ENCODE peak calls at places on chromosomes 2 and 18, in eight cellular contexts. H, L, F, Z, I, C, U and T are unnamed samples. For H3K9me3 and H3K4me1, the result is how much of the 10 kb centered on the place peaks cover.

GRCh38 chr2:233823731-233824121 is 30.6 kb downstream of the HJURP start:
- DNase-seq in L (no peak), Z (no peak), I (peak), U (no peak), F (no peak), C (no peak), H (no peak), T (no peak)

GRCh38 chr2:16150456-16151280 is 210.3 kb downstream of the MYCN start:
- DNase-seq in F (no peak), C (no peak), H (no peak), U (no peak), Z (no peak), I (no peak), L (no peak), T (no peak)

GRCh38 chr2:234134496-234134895 is 84.0 kb downstream of the SPP2 start:
- DNase-seq in F (no peak), I (no peak), U (no peak), C (no peak), Z (no peak), H (no peak), L (no peak), T (no peak)

GRCh38 chr18:49135871-49136270 is 185.1 kb upstream of the SMAD7 start:
- DNase-seq in U (peak), I (no peak), F (peak), H (no peak), C (peak), Z (no peak), L (peak), T (no peak)

GRCh38 chr2:183610724-183611123 is 486.5 kb downstream of the NUP35 start:
- DNase-seq in H (no peak), Z (no peak), I (no peak), L (no peak), C (no peak), F (no peak), U (no peak), T (no peak)

GRCh38 chr2:226687641-226688253 is 111.9 kb downstream of the IRS1 start:
- DNase-seq in U (no peak), I (no peak), H (no peak), C (no peak), F (no peak), L (no peak), Z (no peak), T (no peak)

GRCh38 chr2:30165617-30166016 is 18.8 kb downstream of the YPEL5 start:
- DNase-seq in H (no peak), L (no peak), C (no peak), I (no peak), U (peak), F (no peak), Z (no peak), T (peak)

GRCh38 chr18:54415086-54415485 is 57.4 kb downstream of the C18orf54 start:
- DNase-seq in U (no peak), I (no peak), C (no peak), F (no peak), Z (no peak), L (no peak), H (no peak), T (no peak)

GRCh38 chr18:68699043-68699442 is 15.9 kb downstream of the TMX3 start:
- DNase-seq in H (no peak), I (no peak), C (peak), Z (no peak), U (no peak), L (no peak), F (no peak), T (no peak)

GRCh38 chr2:158619496-158619895 is 162.7 kb downstream of the PKP4 start:
- DNase-seq in F (peak), U (no peak), L (no peak), Z (no peak), I (no peak), H (no peak), C (peak), T (peak)

GRCh38 chr2:138059967-138060635 is 95.8 kb downstream of the HNMT start:
- DNase-seq in I (no peak), U (no peak), C (peak), F (no peak), H (peak), Z (no peak), L (peak), T (peak)

GRCh38 chr18:13934676-13935075 is 19.3 kb upstream of the MC2R start:
- DNase-seq in F (no peak), C (no peak), I (no peak), L (peak), H (no peak), Z (no peak), U (no peak), T (no peak)

GRCh38 chr18:62678847-62679535 is 36.4 kb upstream of the PHLPP1 start:
- DNase-seq in L (no peak), I (peak), C (no peak), H (no peak), Z (no peak), F (no peak), U (no peak), T (no peak)

GRCh38 chr2:130336877-130337734 is 5.6 kb upstream of the IMP4 start:
- DNase-seq in L (peak), H (peak), C (peak), U (peak), Z (peak), F (peak), I (peak), T (peak)

GRCh38 chr2:194301946-194302345 is 1355.1 kb upstream of the SLC39A10 start:
- DNase-seq in I (no peak), L (no peak), Z (no peak), F (no peak), C (no peak), U (no peak), H (no peak), T (no peak)

GRCh38 chr18:77984833-77985232 is 735.2 kb downstream of the GALR1 start:
- DNase-seq in Z (no peak), U (no peak), I (no peak), F (no peak), L (no peak), H (no peak), C (no peak), T (no peak)

GRCh38 chr2:111133603-111134002 is 12.9 kb downstream of the BCL2L11 start:
- DNase-seq in I (no peak), L (no peak), C (no peak), Z (no peak), U (no peak), F (no peak), H (no peak), T (peak)

GRCh38 chr2:152098033-152098797 is 629 bp downstream of the CACNB4 start:
- DNase-seq in C (peak), U (peak), Z (peak), L (peak), I (peak), H (peak), F (peak), T (no peak)

GRCh38 chr2:177552414-177553175 is 160.0 kb downstream of the AGPS start:
- DNase-seq in F (peak), Z (peak), H (peak), U (peak), C (peak), L (peak), I (peak), T (peak)

GRCh38 chr2:7060602-7061435 is 143.6 kb downstream of the RNF144A start:
- DNase-seq in C (no peak), H (no peak), U (no peak), F (no peak), L (no peak), Z (no peak), I (no peak), T (no peak)

GRCh38 chr2:207239754-207240494 is 74.2 kb upstream of the KLF7 start:
- DNase-seq in L (no peak), Z (no peak), C (peak), U (no peak), I (no peak), H (no peak), F (no peak), T (no peak)

GRCh38 chr2:168773719-168774521 is 28.5 kb upstream of the NOSTRIN start:
- DNase-seq in F (peak), H (peak), I (peak), C (peak), Z (peak), L (peak), U (peak), T (peak)

GRCh38 chr2:62201307-62201706 is 5.4 kb downstream of the B3GNT2 start:
- DNase-seq in Z (no peak), H (no peak), I (no peak), L (no peak), C (no peak), F (no peak), U (no peak), T (no peak)

GRCh38 chr2:232576995-232577394 is 26.5 kb downstream of the EIF4E2 start:
- DNase-seq in L (no peak), U (no peak), C (no peak), Z (no peak), I (no peak), F (no peak), H (no peak), T (no peak)

GRCh38 chr2:219175928-219176817 is 552 bp downstream of the CNPPD1 start:
- DNase-seq in L (peak), C (peak), Z (peak), H (peak), F (peak), U (peak), I (peak), T (peak)

GRCh38 chr2:69298862-69299261 is 88.2 kb downstream of the GFPT1 start:
- DNase-seq in F (peak), H (no peak), L (no peak), Z (no peak), U (no peak), I (no peak), C (peak), T (no peak)

GRCh38 chr2:181953773-181954537 is 31.7 kb upstream of the PPP1R1C start:
- DNase-seq in C (peak), F (peak), Z (peak), I (peak), H (peak), U (peak), L (peak), T (peak)

GRCh38 chr2:130737592-130737991 is 8.7 kb downstream of the GPR148 start:
- DNase-seq in C (no peak), F (no peak), U (no peak), H (no peak), L (no peak), I (no peak), Z (no peak), T (no peak)

GRCh38 chr2:222393733-222394267 is 30.5 kb upstream of the SGPP2 start:
- DNase-seq in U (no peak), F (no peak), Z (no peak), H (no peak), L (no peak), C (no peak), I (no peak), T (no peak)

GRCh38 chr2:30385327-30385726 is 61.7 kb upstream of the LCLAT1 start:
- DNase-seq in I (peak), C (peak), Z (no peak), H (no peak), L (no peak), U (peak), F (peak), T (peak)

GRCh38 chr2:72919414-72920316 is 2.3 kb downstream of the EMX1 start:
- DNase-seq in L (no peak), F (no peak), C (no peak), I (peak), H (no peak), Z (no peak), U (no peak), T (no peak)

GRCh38 chr2:32436150-32436549 is 79.3 kb downstream of the BIRC6 start:
- DNase-seq in L (no peak), Z (no peak), U (no peak), H (no peak), C (no peak), I (no peak), F (no peak), T (no peak)

GRCh38 chr18:50662177-50662576 is 102.3 kb downstream of the MAPK4 start:
- DNase-seq in C (no peak), L (no peak), H (no peak), F (peak), I (no peak), U (no peak), Z (no peak), T (no peak)

GRCh38 chr18:41244751-41245150 is 710.3 kb upstream of the PIK3C3 start:
- DNase-seq in L (no peak), Z (no peak), I (no peak), U (no peak), F (no peak), C (no peak), H (no peak), T (no peak)

GRCh38 chr2:118994172-118994700 is 52.2 kb downstream of the MARCO start:
- DNase-seq in Z (no peak), U (no peak), L (no peak), F (no peak), I (no peak), C (no peak), H (peak), T (no peak)

GRCh38 chr2:74872310-74872923 is 38.5 kb downstream of the HK2 start:
- DNase-seq in U (no peak), I (no peak), F (no peak), Z (peak), H (no peak), L (no peak), C (peak), T (no peak)

GRCh38 chr2:130834091-130834922 is 2.4 kb upstream of the ARHGEF4 start:
- DNase-seq in F (peak), C (peak), I (no peak), H (no peak), L (no peak), Z (peak), U (no peak), T (no peak)

GRCh38 chr18:3891245-3891644 is 441.3 kb downstream of the TGIF1 start:
- DNase-seq in U (no peak), C (no peak), Z (no peak), H (no peak), I (no peak), L (no peak), F (no peak), T (no peak)

GRCh38 chr2:237865623-237866041 is 6.2 kb downstream of the RAMP1 start:
- DNase-seq in C (no peak), H (no peak), U (no peak), Z (peak), I (no peak), F (no peak), L (no peak), T (no peak)

GRCh38 chr2:14632133-14632936 is at the start of gene LRATD1:
- DNase-seq in I (peak), U (peak), F (peak), H (peak), L (peak), C (peak), Z (peak), T (no peak)

DNA sequence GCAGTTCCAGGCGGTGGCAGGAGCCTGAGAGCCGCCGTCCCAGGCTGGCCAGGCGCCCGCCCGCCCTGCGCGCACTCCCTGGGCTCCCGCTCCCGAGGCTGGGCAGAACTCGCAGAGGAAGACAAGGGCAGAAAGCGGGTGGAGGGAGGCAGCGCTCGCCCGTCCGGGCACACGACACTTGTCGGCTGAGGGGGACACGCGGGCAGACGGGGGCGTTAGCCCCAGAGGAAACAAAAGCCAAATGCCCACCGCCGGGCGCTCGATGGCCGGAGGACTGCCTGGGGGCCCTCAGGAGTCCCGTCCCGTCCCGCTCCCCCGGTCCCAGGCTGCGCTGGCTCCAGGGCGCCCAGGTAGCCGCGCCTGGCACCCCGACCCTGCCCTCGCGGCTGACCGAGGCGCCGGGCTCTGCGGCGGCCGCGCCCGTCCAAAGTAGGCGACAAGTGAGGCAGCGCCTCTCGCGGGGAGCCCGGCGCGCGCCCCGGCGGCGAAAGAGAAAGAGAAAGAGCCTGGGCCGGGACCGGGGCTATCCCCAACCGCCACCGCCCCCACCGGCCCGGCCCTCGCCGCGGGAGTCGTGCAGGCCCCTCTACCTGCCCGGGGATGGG is 491 bp downstream of the L3MBTL4 start:
- DNase-seq in L (peak), Z (peak), C (peak), U (peak), H (peak), I (peak), F (peak), T (no peak)
- TF ChIP-seq CTCF in L (no peak), Z (peak), C (no peak), U (no peak), H (no peak), I (peak), F (peak), T (no peak)

DNA sequence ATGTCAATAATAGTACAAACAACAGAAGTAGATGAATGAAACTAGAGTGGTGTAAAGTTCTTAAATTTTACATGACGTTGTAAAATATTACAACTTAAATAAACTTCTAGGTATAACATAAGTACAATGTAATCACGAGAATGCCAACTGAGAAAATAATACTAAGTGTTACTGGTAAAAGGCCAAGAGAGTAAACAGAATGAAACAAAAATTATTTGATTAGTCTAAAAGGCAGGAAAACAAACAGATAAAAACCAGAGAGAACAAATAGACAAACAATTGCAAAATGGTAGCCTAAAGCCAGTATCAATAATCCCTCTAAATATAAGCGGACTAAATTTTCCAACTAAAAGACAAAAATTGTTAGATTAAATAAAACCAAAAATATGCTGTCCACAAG is 71.9 kb downstream of the SMAD2 start:
- DNase-seq in Z (no peak), H (no peak), U (no peak), I (no peak), F (no peak), C (no peak), L (no peak), T (no peak)
- H3K9me3 ChIP-seq in Z (under half), H (under half), U (under half), I (under half), F (under half), C (under half), L (under half), T (under half)

DNA sequence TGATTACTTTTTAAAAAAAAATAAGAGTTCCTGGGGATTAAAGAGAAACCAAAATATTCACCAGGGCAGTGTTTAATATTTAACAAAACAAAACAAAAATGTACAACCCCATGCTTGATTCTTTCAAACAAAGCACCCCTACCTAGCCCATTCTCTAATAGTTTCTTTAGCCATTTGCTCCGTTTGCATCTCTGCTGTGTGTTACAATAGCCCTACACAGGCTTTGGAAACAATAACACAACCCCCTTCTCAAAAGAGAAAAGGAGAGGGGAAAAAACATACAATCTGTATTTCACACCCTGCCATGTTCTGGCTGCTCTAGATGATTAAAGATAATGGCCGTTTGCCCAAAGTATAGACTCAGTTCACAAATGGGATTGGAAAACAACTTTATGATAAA is 302.9 kb downstream of the CPS1 start:
- DNase-seq in H (no peak), I (no peak), U (no peak), L (no peak), F (no peak), C (no peak), Z (no peak), T (no peak)
- H3K4me1 ChIP-seq in H (under half), I (under half), U (under half), L (under half), F (under half), C (under half), Z (under half), T (under half)

DNA sequence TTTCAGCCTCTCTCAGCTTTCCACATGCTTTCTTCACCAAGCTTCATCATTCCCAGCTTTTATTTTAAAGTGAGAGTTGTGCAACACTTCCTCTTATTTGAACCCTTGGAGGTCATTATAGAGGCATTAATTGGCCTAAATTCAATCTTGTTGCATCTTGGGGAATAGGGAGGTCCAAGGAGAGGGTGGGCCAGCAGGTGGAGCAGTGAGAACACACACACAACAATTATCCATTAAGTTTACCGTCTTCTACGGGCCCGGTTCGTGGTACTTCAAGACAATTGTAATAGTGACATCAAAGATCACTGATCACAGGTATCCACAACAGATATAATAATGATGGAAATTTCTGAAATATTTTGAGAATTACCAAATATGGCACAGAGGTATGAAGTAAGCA is 457.2 kb upstream of the SMIM21 start:
- DNase-seq in Z (no peak), I (peak), C (no peak), L (no peak), F (no peak), H (no peak), U (no peak), T (no peak)
- TF ChIP-seq CTCF in Z (no peak), I (peak), C (no peak), L (no peak), F (no peak), H (peak), U (no peak), T (no peak)

DNA sequence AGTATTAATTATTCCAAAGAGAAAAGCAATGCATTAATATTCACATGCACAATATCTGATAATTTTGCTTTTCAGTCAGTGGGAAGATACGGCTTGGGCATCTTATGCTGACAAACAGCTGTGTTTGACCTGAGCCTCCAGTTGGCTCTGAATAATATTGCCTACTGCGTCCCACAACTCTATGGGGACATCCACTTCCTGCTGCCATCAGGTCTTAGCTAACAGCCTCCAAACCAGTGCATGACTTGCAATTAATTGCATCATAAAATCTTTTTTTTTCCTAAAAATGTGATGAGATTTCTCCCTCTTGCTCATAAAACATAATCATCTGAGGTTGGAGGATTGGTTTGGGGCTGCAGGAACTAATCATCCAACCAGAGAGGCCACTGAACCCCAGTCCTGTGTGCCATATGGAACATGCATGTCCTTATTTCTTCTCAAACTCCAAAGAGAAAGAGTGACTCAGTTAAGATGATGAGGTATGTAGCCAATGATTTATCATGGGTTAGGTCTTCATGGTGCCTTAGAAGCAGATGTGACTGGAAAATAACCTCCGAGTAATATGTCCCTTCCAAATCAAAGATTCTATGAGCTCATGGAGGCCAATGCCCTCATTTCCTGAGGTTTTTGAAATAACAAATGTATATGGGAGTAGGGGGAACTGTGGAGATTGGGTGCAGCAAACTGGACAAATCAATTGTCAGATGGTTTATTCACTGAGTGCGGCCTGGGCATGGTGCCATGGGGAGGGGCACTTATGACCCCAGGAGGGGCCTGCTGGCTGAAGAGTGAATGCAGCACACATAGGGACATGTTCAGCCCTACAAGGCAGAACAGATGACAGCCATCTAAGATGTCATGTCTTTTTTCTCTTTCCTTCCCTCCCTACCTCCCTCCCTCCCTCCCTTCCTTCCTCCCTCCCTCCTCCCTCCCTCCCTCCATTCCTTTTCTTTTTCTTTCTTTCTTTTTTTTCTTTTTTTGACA is 39.4 kb downstream of the EDAR start:
- DNase-seq in U (no peak), F (no peak), Z (no peak), I (no peak), H (no peak), C (peak), L (no peak), T (no peak)
- H3K9me3 ChIP-seq in U (under half), F (under half), Z (under half), I (under half), H (under half), C (under half), L (under half), T (under half)

GRCh38 chr2:42976400-42976799 is 184.0 kb upstream of the HAAO start:
- DNase-seq in U (no peak), H (no peak), L (no peak), Z (peak), I (no peak), F (no peak), C (no peak), T (no peak)
- H3K4me1 ChIP-seq in U (under half), H (under half), L (under half), Z (under half), I (under half), F (half or more), C (under half), T (under half)